ENCODE peak calls at places on chromosomes 2 and 18, in four cellular contexts. Z, P, J and O are unnamed samples.

GRCh38 chr2:35931115-35931514 is 424.5 kb upstream of the CRIM1 start:
- DNase-seq in Z (no peak), P (no peak), J (no peak), O (no peak)

GRCh38 chr2:192286093-192286701 is 91.5 kb upstream of the TMEFF2 start:
- DNase-seq in P (no peak), J (no peak), Z (no peak), O (no peak)

GRCh38 chr2:233837694-233838229 is 16.6 kb downstream of the HJURP start:
- DNase-seq in Z (no peak), J (no peak), P (no peak), O (no peak)

GRCh38 chr2:151422917-151423439 is 13.3 kb downstream of the RIF1 start:
- DNase-seq in J (no peak), Z (no peak), P (no peak), O (no peak)

GRCh38 chr18:79200546-79201268 is 131.5 kb downstream of the ATP9B start:
- DNase-seq in J (peak), P (no peak), Z (peak), O (no peak)

GRCh38 chr2:102065675-102066252 is 74.0 kb downstream of the IL1R2 start:
- DNase-seq in Z (no peak), P (peak), J (peak), O (no peak)

GRCh38 chr18:55421612-55422381 is 166.2 kb downstream of the TCF4 start:
- DNase-seq in J (peak), Z (no peak), P (no peak), O (peak)

GRCh38 chr2:3536682-3537632 is 17.6 kb upstream of the ADI1 start:
- DNase-seq in P (peak), Z (no peak), J (peak), O (no peak)

GRCh38 chr2:108612514-108613183 is 78.4 kb downstream of the LIMS1 start:
- DNase-seq in Z (peak), P (no peak), J (no peak), O (no peak)

GRCh38 chr2:204611017-204611631 is 65.8 kb downstream of the PARD3B start:
- DNase-seq in P (no peak), Z (no peak), J (no peak), O (no peak)

DNA sequence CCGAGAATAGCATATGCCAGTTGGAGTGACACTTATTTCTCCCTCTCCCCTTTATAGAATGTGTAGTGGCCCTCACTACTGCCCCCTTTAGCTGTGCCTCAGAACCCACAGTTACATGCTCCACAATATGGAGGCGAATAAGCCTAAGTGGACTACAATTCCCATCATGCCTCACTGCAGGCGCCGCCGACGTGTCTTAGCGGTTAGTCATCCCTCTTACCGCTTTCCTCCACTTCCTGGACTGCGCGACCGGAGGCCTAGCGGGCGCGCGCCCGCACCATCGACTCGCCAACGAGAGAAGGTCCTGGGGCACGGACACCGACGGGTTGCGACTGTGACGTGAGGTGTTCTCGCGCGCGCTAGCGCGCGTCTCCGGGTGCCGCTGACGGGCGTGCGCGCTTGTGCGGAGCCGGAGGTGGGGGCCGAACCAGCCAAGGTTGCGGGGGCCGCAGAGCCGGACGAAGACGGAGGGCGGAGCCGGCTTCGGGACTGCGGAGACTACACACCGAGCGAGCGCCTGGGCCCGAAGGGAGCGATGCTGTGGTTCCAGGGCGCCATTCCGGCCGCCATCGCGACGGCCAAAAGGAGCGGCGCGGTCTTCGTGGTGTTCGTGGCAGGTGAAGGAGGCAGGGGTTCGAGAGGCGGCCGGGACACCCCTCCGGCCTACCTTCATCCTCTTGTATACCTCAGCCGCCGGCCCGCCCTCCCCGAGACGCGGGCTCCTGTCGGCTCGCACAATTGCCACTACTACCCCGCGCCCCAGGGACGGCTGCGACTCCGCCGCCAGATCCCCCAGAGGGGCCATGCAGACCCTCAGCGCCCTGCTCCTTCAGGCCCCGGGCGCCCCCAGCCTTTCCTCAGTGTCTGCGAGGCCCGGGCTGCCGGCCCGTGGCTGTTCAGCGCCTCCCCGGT is at the start of gene UBXN4:
- DNase-seq in P (peak), J (peak), Z (peak), O (peak)
- TF ChIP-seq POLR2A in P (peak), J (peak), Z (peak), O (no peak)

DNA sequence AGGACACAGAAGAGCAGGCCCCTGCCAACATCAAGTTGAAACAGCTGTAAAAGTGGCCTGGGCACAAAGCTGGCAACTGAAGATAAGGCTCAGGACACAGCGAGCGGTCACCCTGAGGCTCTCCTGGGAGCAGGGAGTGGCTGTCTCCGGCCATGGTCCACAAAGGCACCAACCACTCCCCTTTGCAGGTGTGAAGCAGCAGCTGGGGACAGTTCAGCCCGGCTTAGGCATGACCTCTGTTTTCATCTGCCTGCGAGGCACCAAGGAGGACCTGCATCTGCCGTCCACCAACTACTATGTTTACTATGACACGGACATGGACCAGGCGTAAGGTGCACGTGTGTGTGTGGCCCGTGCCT is 12.9 kb downstream of the TGOLN2 start:
- DNase-seq in J (no peak), P (no peak), Z (peak), O (no peak)
- TF ChIP-seq POLR2A in J (no peak), P (no peak), Z (no peak), O (no peak)

GRCh38 chr2:175560521-175561164 is 379.1 kb upstream of the ATP5MC3 start:
- DNase-seq in J (no peak), Z (no peak), P (no peak), O (no peak)
- TF ChIP-seq POLR2A in J (no peak), Z (no peak), P (no peak), O (no peak)

DNA sequence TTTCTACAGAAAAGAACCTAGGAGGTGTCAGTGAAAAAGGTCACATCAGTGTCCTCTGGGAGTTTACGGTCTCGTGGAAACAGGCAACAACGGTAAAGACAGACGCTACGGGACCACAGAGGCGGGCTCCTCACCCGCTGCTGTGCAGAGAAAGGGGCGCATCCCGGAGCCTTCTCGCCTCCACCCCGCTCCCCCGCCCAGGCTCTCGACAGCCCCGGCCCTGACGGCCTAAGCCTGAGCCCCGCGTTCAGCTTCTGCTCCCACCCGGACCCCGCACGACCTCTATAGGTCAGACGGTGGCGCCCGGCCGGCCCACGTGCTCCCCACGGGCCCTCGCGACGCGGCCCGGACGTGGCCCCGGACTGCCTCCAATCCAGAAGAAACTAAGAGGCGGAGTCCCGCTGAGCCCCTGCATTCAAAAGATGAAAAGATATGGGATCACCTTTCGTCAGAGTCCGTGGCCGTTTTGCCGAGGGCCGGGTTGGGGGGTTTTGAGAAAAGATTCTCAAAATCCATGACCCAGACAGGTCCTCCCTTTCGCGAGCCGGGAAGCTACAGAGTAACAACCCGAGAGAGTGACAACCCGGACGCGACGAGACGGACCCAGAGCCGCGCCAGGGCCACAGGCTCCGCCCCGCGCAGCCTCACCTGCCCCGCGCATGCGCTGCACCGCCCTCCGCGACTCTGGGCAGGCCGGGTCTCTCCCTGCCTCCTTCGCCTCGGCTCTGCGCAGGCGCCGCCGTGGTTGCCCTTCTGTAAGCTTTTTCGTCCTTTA is at the start of gene ZC3H8:
- DNase-seq in P (peak), J (peak), Z (peak), O (peak)
- TF ChIP-seq POLR2A in P (peak), J (peak), Z (peak), O (peak)

DNA sequence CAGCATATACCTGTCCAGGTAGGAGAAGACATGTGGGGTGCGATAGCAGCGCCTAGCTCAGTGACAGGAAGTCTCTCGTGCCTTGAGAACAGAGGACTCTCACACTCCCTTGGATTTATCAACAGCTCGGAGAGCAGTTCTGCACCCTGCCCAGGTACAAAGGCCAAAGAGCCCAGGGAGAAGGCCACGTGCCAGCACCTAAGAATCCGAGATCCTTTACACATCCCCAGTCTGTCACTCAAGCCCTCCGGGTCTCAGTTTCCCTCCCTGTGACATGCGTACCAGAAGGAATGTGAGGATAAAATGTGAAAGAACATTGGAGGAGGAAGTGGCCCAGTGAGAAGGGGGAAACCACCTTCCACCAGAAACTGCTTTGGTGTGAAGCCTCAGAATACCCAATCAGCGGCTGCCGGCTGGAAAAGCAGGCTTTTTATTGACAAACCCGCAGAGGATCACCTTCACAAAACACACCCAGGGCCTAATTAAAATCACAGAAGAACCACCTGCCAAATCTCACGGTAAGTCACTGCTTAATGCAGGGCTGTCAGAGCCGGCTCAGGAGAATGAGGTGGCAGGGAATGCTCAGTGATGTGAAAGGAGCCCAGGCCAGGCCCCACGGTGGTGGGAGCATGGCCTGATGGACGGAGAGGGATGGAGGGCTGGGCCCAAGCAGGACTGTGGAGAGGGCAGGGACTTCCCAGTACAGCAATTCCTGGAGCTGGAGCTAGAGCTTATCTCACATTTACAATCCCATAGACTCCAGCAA is 66.3 kb downstream of the MYO5B start:
- DNase-seq in J (no peak), P (no peak), Z (peak), O (no peak)
- TF ChIP-seq POLR2A in J (no peak), P (no peak), Z (no peak), O (no peak)

GRCh38 chr2:29059612-29060011 is 14.7 kb downstream of the PCARE start:
- DNase-seq in P (no peak), Z (no peak), J (no peak), O (no peak)

GRCh38 chr2:29056452-29056851 is 17.9 kb downstream of the PCARE start:
- DNase-seq in Z (no peak), J (no peak), P (no peak), O (no peak)

GRCh38 chr2:29060491-29060890 is 13.8 kb downstream of the PCARE start:
- DNase-seq in J (no peak), Z (no peak), P (no peak), O (no peak)

GRCh38 chr2:29057006-29057405 is 17.3 kb downstream of the PCARE start:
- DNase-seq in Z (no peak), J (no peak), P (no peak), O (no peak)

DNA sequence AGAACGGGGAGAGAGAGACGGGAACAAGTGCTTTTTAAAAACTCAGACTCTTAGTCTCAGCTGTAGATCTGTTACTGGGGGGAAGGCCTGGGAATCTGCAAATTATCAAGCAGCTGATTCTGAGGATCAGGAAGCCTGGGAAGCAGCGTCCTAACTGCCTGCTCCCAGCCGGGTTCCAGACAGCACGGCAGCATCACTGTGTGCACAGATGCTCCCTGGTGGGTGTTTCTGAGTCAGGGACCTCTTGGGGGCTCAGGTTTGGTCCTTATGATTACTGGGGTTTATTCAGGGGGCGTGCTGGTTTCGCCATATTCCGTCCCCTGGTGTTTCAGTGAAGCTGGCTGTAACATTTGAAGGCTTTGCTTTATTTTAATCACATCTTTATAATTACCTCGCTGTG is 16.2 kb downstream of the PCARE start:
- DNase-seq in J (no peak), P (no peak), Z (no peak), O (no peak)
- TF ChIP-seq POLR2A in J (no peak), P (no peak), Z (no peak), O (no peak)

GRCh38 chr18:59899298-59900221 is at the start of gene PMAIP1:
- DNase-seq in J (peak), P (peak), Z (peak), O (peak)
- TF ChIP-seq POLR2A in J (peak), P (peak), Z (peak), O (no peak)

DNA sequence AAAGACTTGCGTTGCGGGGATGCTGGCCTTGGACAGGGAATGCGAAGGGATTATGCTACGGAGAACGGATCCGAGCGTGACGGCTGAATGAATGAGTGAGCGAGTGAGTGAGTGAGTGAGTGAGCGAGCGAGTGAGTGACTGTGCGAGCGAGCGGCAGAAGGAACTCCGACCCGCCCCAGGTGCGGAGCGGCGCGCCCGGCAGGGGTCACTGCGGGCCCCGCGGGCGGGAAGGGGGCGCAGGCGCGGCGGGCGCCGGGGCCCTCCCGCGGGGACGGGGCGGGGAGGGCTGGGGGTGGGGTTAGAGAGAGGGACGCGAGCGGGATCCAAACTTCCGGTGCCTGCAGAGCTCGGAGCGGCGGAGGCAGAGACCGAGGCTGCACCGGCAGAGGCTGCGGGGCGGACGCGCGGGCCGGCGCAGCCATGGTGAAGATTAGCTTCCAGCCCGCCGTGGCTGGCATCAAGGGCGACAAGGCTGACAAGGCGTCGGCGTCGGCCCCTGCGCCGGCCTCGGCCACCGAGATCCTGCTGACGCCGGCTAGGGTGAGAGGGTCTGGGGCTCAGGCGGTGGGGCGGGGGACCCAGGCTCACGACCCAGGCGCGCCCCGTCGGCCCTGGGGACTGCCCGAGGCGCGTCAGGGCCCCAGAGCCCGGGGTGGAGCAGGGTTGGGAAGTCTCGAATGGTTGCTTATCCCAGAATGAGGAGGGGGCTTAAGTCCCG is at the start of gene ITM2C:
- DNase-seq in Z (peak), J (peak), P (peak), O (no peak)
- TF ChIP-seq POLR2A in Z (peak), J (no peak), P (peak), O (no peak)